ENCODE peak calls at places on chromosomes 4 and X, in eight cellular contexts. F, P, V, D, U, Z, E and S are unnamed samples.

GRCh38 chr4:8639021-8639420 is 46.5 kb downstream of the CPZ start:
- DNase-seq in D (no peak), Z (no peak), P (no peak), U (no peak), V (no peak), E (no peak), F (no peak), S (peak)

GRCh38 chr4:186624951-186625350 is 69.6 kb upstream of the MTNR1A start:
- DNase-seq in F (no peak), V (no peak), P (no peak), Z (peak), E (no peak), D (no peak), U (no peak), S (no peak)

GRCh38 chrX:47264507-47265173 is 31.8 kb downstream of the USP11 start:
- DNase-seq in Z (no peak), E (no peak), V (no peak), D (no peak), F (no peak), U (no peak), P (peak), S (no peak)

GRCh38 chr4:122673252-122673651 is 52.4 kb upstream of the IL21 start:
- DNase-seq in P (no peak), F (no peak), V (no peak), E (no peak), Z (peak), U (no peak), D (no peak), S (no peak)

GRCh38 chr4:71487324-71487677 is 148.5 kb downstream of the SLC4A4 start:
- DNase-seq in P (no peak), V (no peak), U (no peak), Z (peak), F (no peak), E (no peak), D (no peak), S (no peak)

GRCh38 chr4:98544818-98545399 is 113.5 kb downstream of the TSPAN5 start:
- DNase-seq in E (no peak), U (no peak), F (no peak), V (no peak), Z (no peak), D (no peak), P (no peak), S (no peak)

GRCh38 chrX:1164322-1165288 is 47.8 kb downstream of the CRLF2 start:
- DNase-seq in Z (peak), P (no peak), F (no peak), E (no peak), V (no peak), D (no peak), U (no peak), S (peak)

GRCh38 chrX:106698693-106699092 is 27.8 kb upstream of the RNF128 start:
- DNase-seq in Z (no peak), P (no peak), E (no peak), U (no peak), D (no peak), V (no peak), F (no peak), S (no peak)

GRCh38 chr4:80215449-80216052 is 18.2 kb downstream of the PRDM8 start:
- DNase-seq in U (no peak), Z (no peak), E (no peak), P (peak), D (no peak), V (no peak), F (no peak), S (no peak)

GRCh38 chrX:134544614-134545255 is 84.8 kb downstream of the HPRT1 start:
- DNase-seq in P (no peak), F (no peak), U (no peak), E (no peak), D (no peak), V (no peak), Z (peak), S (no peak)

GRCh38 chr4:88661724-88662123 is 35.9 kb downstream of the NAP1L5 start:
- DNase-seq in U (no peak), Z (no peak), V (no peak), D (no peak), E (no peak), P (peak), F (no peak), S (no peak)

GRCh38 chr4:136557396-136557795 is 974.9 kb downstream of the PCDH18 start:
- DNase-seq in U (no peak), V (no peak), F (no peak), P (no peak), D (no peak), E (no peak), Z (no peak), S (no peak)

GRCh38 chr4:142473218-142473959 is 372.7 kb downstream of the INPP4B start:
- DNase-seq in E (no peak), D (no peak), Z (no peak), V (peak), U (no peak), F (peak), P (peak), S (no peak)

GRCh38 chr4:168673476-168673875 is 176.6 kb downstream of the PALLD start:
- DNase-seq in P (no peak), V (no peak), E (no peak), D (no peak), F (no peak), Z (no peak), U (no peak), S (no peak)

GRCh38 chr4:132123870-132124623 is 1025.0 kb upstream of the PCDH10 start:
- DNase-seq in U (no peak), F (no peak), V (no peak), E (no peak), D (no peak), Z (no peak), P (no peak), S (no peak)

GRCh38 chrX:39755152-39756032 is 342.4 kb downstream of the BCOR start:
- DNase-seq in E (no peak), P (peak), Z (peak), D (no peak), U (peak), V (peak), F (peak), S (peak)

GRCh38 chr4:25585901-25586523 is 69.6 kb upstream of the SLC34A2 start:
- DNase-seq in P (no peak), F (no peak), Z (peak), U (no peak), D (no peak), V (no peak), E (no peak), S (no peak)

GRCh38 chr4:20391912-20392311 is 140.2 kb downstream of the SLIT2 start:
- DNase-seq in E (no peak), Z (no peak), U (no peak), V (no peak), F (no peak), P (no peak), D (no peak), S (no peak)

GRCh38 chrX:41556958-41557357 is 109.8 kb downstream of the NYX start:
- DNase-seq in F (no peak), U (no peak), V (no peak), P (no peak), Z (no peak), E (no peak), D (no peak), S (no peak)

GRCh38 chrX:41559235-41559634 is 112.1 kb downstream of the NYX start:
- DNase-seq in U (no peak), P (no peak), E (no peak), Z (no peak), V (no peak), D (no peak), F (no peak), S (no peak)

GRCh38 chrX:41558531-41558930 is 111.4 kb downstream of the NYX start:
- DNase-seq in E (no peak), F (no peak), P (peak), V (no peak), Z (peak), U (no peak), D (no peak), S (no peak)

GRCh38 chrX:41561045-41561444 is 113.9 kb downstream of the NYX start:
- DNase-seq in E (peak), V (peak), Z (no peak), P (peak), U (no peak), F (no peak), D (peak), S (peak)

GRCh38 chrX:41559662-41560061 is 112.5 kb downstream of the NYX start:
- DNase-seq in E (peak), P (no peak), D (no peak), F (no peak), Z (no peak), V (peak), U (no peak), S (no peak)
- H3K27ac ChIP-seq in E (no peak), P (no peak), D (peak), F (no peak), Z (peak), V (peak), U (peak), S (no peak)

DNA sequence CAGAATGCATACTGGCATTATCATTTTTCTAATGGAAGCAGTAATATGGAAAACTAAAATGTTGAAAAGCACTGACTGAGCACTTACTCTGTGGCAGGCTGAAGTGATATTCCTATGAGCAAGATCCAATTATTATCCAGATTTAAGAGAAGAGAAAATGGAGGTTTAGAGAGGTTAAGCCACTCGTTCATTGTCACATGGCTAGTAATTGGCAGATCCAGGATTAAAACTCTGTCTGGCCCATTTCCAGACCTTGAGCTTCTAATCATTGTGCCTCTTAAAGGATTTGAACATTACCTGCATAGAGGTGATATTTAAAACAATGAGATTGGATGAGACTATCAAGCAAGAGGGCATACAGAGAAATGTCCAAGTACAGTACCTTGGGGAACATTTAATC is 80.6 kb downstream of the MFAP3L start:
- DNase-seq in D (no peak), Z (no peak), F (no peak), V (no peak), P (no peak), U (no peak), E (no peak), S (no peak)
- H3K27ac ChIP-seq in D (no peak), Z (no peak), F (no peak), V (no peak), P (no peak), U (no peak), E (no peak), S (no peak)

GRCh38 chrX:13890806-13891205 is 73.9 kb upstream of the GPM6B start:
- DNase-seq in E (no peak), P (peak), D (no peak), U (no peak), F (no peak), Z (no peak), V (no peak), S (no peak)

GRCh38 chrX:13885591-13885990 is 68.7 kb upstream of the GPM6B start:
- DNase-seq in E (no peak), P (no peak), U (no peak), V (no peak), Z (no peak), D (no peak), F (no peak), S (no peak)

GRCh38 chrX:13891367-13892146 is 74.7 kb upstream of the GPM6B start:
- DNase-seq in V (no peak), F (no peak), Z (peak), E (no peak), D (no peak), U (no peak), P (no peak), S (no peak)

GRCh38 chrX:13892856-13893255 is 76.0 kb upstream of the GPM6B start:
- DNase-seq in Z (no peak), F (no peak), P (peak), E (no peak), U (no peak), D (no peak), V (no peak), S (no peak)

DNA sequence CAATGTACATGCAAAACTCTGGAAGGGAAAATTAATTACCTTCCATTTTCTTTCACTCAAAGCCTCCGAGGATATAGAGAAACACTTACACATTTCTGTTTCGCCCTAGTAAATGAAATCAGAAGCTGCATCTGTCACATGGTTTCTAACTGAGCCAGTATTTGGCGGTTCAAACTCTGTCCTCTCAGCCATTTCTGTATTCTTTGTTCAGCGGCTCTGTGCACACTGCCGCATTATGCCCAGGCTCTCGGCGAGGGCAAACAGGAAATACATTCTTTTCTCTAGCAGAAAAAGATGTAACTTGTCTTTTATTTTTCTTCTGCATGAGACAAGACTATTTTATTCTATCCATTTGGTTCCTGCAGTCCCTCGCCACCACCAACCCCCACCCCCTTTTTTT is 71.4 kb upstream of the GPM6B start:
- DNase-seq in E (no peak), V (no peak), D (no peak), P (no peak), F (no peak), Z (no peak), U (no peak), S (no peak)
- H3K27ac ChIP-seq in E (no peak), V (no peak), D (no peak), P (no peak), F (no peak), Z (no peak), U (no peak), S (no peak)

GRCh38 chr4:87033902-87034301 is 99.1 kb downstream of the AFF1 start:
- DNase-seq in D (no peak), U (no peak), Z (peak), E (no peak), P (no peak), F (no peak), V (no peak), S (no peak)
- H3K27ac ChIP-seq in D (no peak), U (peak), Z (peak), E (no peak), P (no peak), F (peak), V (peak), S (no peak)

GRCh38 chr4:1170805-1171305 is 1.5 kb downstream of the SPON2 start:
- DNase-seq in E (no peak), Z (no peak), D (no peak), F (peak), V (no peak), P (no peak), U (no peak), S (no peak)
- H3K27ac ChIP-seq in E (no peak), Z (no peak), D (no peak), F (no peak), V (no peak), P (no peak), U (no peak), S (no peak)

GRCh38 chrX:149629730-149630387 is 1.7 kb downstream of the TMEM185A start:
- DNase-seq in U (no peak), Z (no peak), F (no peak), P (no peak), E (no peak), D (no peak), V (no peak), S (no peak)

GRCh38 chrX:149628768-149629167 is 2.8 kb downstream of the TMEM185A start:
- DNase-seq in E (no peak), F (no peak), P (no peak), Z (no peak), D (no peak), V (no peak), U (no peak), S (no peak)

GRCh38 chrX:149628280-149628679 is 3.3 kb downstream of the TMEM185A start:
- DNase-seq in D (no peak), F (no peak), Z (no peak), P (peak), U (no peak), E (no peak), V (no peak), S (no peak)

GRCh38 chrX:149631293-149632165 is at the start of gene TMEM185A:
- DNase-seq in V (peak), P (peak), F (peak), Z (peak), D (peak), E (peak), U (no peak), S (peak)

GRCh38 chrX:149630681-149631292 is 805 bp downstream of the TMEM185A start:
- DNase-seq in Z (no peak), U (no peak), D (no peak), V (peak), P (peak), E (no peak), F (no peak), S (no peak)
- H3K27ac ChIP-seq in Z (no peak), U (peak), D (no peak), V (peak), P (no peak), E (no peak), F (peak), S (no peak)

DNA sequence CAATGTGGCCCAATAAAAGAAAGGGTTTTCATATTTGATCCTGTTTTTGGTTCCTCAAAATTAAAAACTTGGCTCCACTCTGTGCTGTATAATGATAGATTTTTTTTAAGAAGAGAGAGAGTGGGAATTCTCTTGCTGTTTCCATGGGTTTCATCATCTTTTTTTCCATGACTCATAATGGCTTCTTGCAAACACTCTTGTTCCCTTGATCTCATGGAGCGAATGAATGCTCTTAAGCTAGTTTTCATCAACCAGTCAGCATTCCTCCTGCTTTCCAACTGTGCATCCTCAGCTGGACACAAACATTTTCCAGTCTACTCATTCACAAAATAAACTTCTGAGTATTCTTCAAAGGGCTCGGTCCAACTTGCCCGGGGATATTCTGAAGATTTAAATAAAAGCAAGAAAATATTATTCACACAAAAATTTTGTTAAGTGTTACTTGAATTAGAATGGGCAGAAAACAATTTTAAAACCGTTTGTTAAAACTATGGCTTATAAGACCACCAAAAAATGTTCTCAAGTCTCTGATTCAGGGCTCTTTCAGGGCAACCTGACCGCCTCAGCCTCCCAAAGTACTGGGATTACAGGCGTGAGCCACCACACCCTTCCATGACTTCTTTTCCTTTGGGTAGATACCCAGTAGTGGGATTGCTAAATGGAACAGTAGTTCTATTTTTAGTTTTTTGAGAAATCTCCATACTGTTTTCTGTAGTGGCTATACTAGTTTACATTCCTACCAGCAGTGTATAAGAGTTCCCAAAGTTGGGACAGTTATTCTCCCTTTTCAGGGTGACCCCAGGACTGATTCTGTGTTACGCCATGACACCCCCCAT is 64.7 kb downstream of the TMEM156 start:
- DNase-seq in P (peak), V (no peak), F (no peak), E (no peak), D (no peak), Z (no peak), U (no peak), S (no peak)
- H3K27ac ChIP-seq in P (peak), V (peak), F (no peak), E (no peak), D (no peak), Z (no peak), U (no peak), S (no peak)

DNA sequence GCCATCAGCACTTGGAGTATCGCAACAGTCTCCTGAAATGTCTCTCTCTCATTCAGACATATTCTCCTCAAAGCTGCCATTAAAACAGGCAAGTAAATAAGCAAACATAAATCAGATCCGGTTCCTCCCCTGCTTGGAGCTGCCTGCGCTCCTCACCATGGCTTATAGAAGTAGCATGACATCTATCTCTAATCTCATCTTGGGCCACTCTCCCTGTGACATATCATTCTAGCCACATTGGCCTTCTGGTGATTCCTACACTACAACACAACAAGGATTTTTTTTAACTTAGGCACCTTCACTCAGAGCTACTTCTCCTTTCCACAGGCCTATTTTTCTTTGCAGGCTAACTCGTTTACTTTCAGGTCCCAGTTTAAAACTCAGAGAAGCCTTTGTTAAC is 387.9 kb downstream of the ARHGAP24 start:
- DNase-seq in P (no peak), D (no peak), E (no peak), V (no peak), Z (no peak), F (no peak), U (no peak), S (no peak)
- H3K27ac ChIP-seq in P (no peak), D (no peak), E (no peak), V (no peak), Z (no peak), F (no peak), U (no peak), S (peak)